ENCODE peak calls at places on chromosomes 4 and X, in four cellular contexts. One of them, this sample, is unnamed. For H3K9me3 and H3K27me3, the result is how much of the 10 kb centered on the place peaks cover.

GRCh38 chr4:93719552-93719951 is 109.0 kb upstream of the ATOH1 start:
- DNase-seq in GM12878: no peak
- DNase-seq in H1: no peak
- DNase-seq in HepG2: no peak
- DNase-seq in this sample: no peak

GRCh38 chr4:153969542-153969941 is 180.7 kb upstream of the SFRP2 start:
- DNase-seq in GM12878: no peak
- DNase-seq in H1: no peak
- DNase-seq in HepG2: no peak
- DNase-seq in this sample: no peak

GRCh38 chrX:9278475-9279270 is 186.2 kb upstream of the TBL1X start:
- DNase-seq in GM12878: no peak
- DNase-seq in H1: no peak
- DNase-seq in HepG2: no peak
- DNase-seq in this sample: no peak

GRCh38 chrX:861335-861890 is 230.8 kb downstream of the SHOX start:
- DNase-seq in GM12878: no peak
- DNase-seq in H1: peak
- DNase-seq in HepG2: no peak
- DNase-seq in this sample: no peak

GRCh38 chr4:107037188-107037587 is 1.1 kb upstream of the DKK2 start:
- DNase-seq in GM12878: no peak
- DNase-seq in H1: peak
- DNase-seq in HepG2: no peak
- DNase-seq in this sample: no peak

GRCh38 chr4:166282081-166282770 is 409.2 kb downstream of the TLL1 start:
- DNase-seq in GM12878: no peak
- DNase-seq in H1: no peak
- DNase-seq in HepG2: no peak
- DNase-seq in this sample: no peak

GRCh38 chr4:46389301-46389761 is 597 bp downstream of the GABRA2 start:
- DNase-seq in GM12878: no peak
- DNase-seq in H1: peak
- DNase-seq in HepG2: peak
- DNase-seq in this sample: no peak

GRCh38 chr4:77028241-77028640 is 47.5 kb downstream of the CCNI start:
- DNase-seq in GM12878: no peak
- DNase-seq in H1: no peak
- DNase-seq in HepG2: no peak
- DNase-seq in this sample: no peak

GRCh38 chrX:96576358-96576757 is 108.3 kb upstream of the DIAPH2 start:
- DNase-seq in GM12878: no peak
- DNase-seq in H1: no peak
- DNase-seq in HepG2: no peak
- DNase-seq in this sample: no peak

GRCh38 chr4:121822796-121823504 is 733 bp downstream of the CCNA2 start:
- DNase-seq in GM12878: no peak
- DNase-seq in H1: no peak
- DNase-seq in HepG2: peak
- DNase-seq in this sample: no peak

GRCh38 chr4:3202836-3203820 is 45.8 kb upstream of the MSANTD1 start:
- DNase-seq in GM12878: no peak
- DNase-seq in H1: no peak
- DNase-seq in HepG2: peak
- DNase-seq in this sample: no peak

GRCh38 chrX:97050413-97050812 is 166.7 kb downstream of the RPA4 start:
- DNase-seq in GM12878: no peak
- DNase-seq in H1: no peak
- DNase-seq in HepG2: no peak
- DNase-seq in this sample: no peak

GRCh38 chr4:145815027-145815612 is 123.5 kb downstream of the ZNF827 start:
- DNase-seq in GM12878: no peak
- DNase-seq in H1: no peak
- DNase-seq in HepG2: no peak
- DNase-seq in this sample: no peak

GRCh38 chr4:39569209-39569608 is 42.0 kb upstream of the UGDH start:
- DNase-seq in GM12878: no peak
- DNase-seq in H1: no peak
- DNase-seq in HepG2: no peak
- DNase-seq in this sample: no peak

GRCh38 chr4:116018831-116019230 is 905.4 kb upstream of the NDST4 start:
- DNase-seq in GM12878: no peak
- DNase-seq in H1: no peak
- DNase-seq in HepG2: no peak
- DNase-seq in this sample: no peak

GRCh38 chr4:116020141-116020722 is 906.8 kb upstream of the NDST4 start:
- DNase-seq in GM12878: no peak
- DNase-seq in H1: no peak
- DNase-seq in HepG2: no peak
- DNase-seq in this sample: no peak

GRCh38 chr4:116015549-116015948 is 902.1 kb upstream of the NDST4 start:
- DNase-seq in GM12878: no peak
- DNase-seq in H1: no peak
- DNase-seq in HepG2: no peak
- DNase-seq in this sample: no peak

GRCh38 chr4:116015062-116015461 is 901.6 kb upstream of the NDST4 start:
- DNase-seq in GM12878: no peak
- DNase-seq in H1: no peak
- DNase-seq in HepG2: no peak
- DNase-seq in this sample: no peak

GRCh38 chr4:116016201-116016600 is 902.8 kb upstream of the NDST4 start:
- DNase-seq in GM12878: no peak
- DNase-seq in H1: no peak
- DNase-seq in HepG2: no peak
- DNase-seq in this sample: no peak
- H3K9me3 ChIP-seq in GM12878: under half
- H3K9me3 ChIP-seq in H1: half or more
- H3K9me3 ChIP-seq in HepG2: half or more
- H3K9me3 ChIP-seq in this sample: under half

DNA sequence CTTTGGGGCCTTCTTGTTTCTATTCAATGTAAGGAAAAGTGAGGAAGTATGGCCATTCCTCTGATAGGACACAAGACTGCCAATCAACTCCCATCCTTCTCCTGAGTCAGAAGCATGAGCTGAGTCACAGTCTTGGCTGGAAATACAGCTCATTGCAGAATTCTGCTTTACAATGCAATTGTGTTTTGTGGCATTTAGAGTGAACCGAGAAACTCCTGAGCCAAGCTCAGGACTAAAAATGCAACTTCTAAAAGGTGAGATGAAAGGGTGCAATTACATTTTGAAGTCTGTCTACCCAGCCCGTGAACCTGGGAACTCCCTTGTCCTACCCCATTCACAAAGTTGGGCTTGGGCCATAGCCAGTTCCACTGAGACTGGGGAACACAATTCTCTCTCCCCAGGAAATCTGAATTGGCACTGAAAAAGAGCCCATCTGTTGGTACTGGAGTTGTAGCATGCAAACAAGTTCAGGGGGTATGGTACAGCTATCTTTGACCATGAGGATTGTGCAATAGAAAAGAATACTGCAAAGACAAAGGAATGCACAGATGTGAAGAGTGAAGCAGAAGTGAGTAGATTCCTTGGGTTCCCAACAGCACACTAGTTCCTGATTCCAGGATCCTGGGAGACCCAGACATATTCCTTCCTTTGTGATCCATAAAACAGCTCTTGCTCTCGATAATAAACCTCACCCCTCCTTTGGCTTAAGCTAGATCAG is 43.1 kb upstream of the CTAG2 start:
- DNase-seq in GM12878: no peak
- DNase-seq in H1: no peak
- DNase-seq in HepG2: no peak
- DNase-seq in this sample: no peak
- TF ChIP-seq SUZ12 in GM12878: no peak
- TF ChIP-seq SUZ12 in H1: no peak
- TF ChIP-seq SUZ12 in HepG2: no peak
- TF ChIP-seq SUZ12 in this sample: no peak

GRCh38 chr4:110196871-110197420 is 1.5 kb downstream of the ELOVL6 start:
- DNase-seq in GM12878: no peak
- DNase-seq in H1: peak
- DNase-seq in HepG2: no peak
- DNase-seq in this sample: no peak

GRCh38 chr4:110195561-110196205 is 2.7 kb downstream of the ELOVL6 start:
- DNase-seq in GM12878: no peak
- DNase-seq in H1: no peak
- DNase-seq in HepG2: no peak
- DNase-seq in this sample: no peak

GRCh38 chr4:110196206-110196870 is 2.1 kb downstream of the ELOVL6 start:
- DNase-seq in GM12878: no peak
- DNase-seq in H1: peak
- DNase-seq in HepG2: peak
- DNase-seq in this sample: no peak

GRCh38 chr4:110197421-110198398 is 705 bp downstream of the ELOVL6 start:
- DNase-seq in GM12878: no peak
- DNase-seq in H1: peak
- DNase-seq in HepG2: no peak
- DNase-seq in this sample: no peak

GRCh38 chr4:110193822-110194761 is 4.3 kb downstream of the ELOVL6 start:
- DNase-seq in GM12878: peak
- DNase-seq in H1: peak
- DNase-seq in HepG2: peak
- DNase-seq in this sample: no peak
- H3K27me3 ChIP-seq in GM12878: under half
- H3K27me3 ChIP-seq in H1: under half
- H3K27me3 ChIP-seq in HepG2: under half
- H3K27me3 ChIP-seq in this sample: under half

GRCh38 chr4:55933611-55934010 is 15.1 kb upstream of the CEP135 start:
- DNase-seq in GM12878: no peak
- DNase-seq in H1: no peak
- DNase-seq in HepG2: no peak
- DNase-seq in this sample: no peak

GRCh38 chr4:55939437-55939836 is 9.3 kb upstream of the CEP135 start:
- DNase-seq in GM12878: no peak
- DNase-seq in H1: no peak
- DNase-seq in HepG2: peak
- DNase-seq in this sample: no peak

GRCh38 chr4:55941881-55942280 is 6.9 kb upstream of the CEP135 start:
- DNase-seq in GM12878: no peak
- DNase-seq in H1: no peak
- DNase-seq in HepG2: no peak
- DNase-seq in this sample: no peak

GRCh38 chr4:55938501-55938900 is 10.2 kb upstream of the CEP135 start:
- DNase-seq in GM12878: no peak
- DNase-seq in H1: no peak
- DNase-seq in HepG2: no peak
- DNase-seq in this sample: no peak
- H3K9me3 ChIP-seq in GM12878: under half
- H3K9me3 ChIP-seq in H1: under half
- H3K9me3 ChIP-seq in HepG2: under half
- H3K9me3 ChIP-seq in this sample: under half

GRCh38 chr4:91827914-91828313 is 475.9 kb upstream of the GRID2 start:
- DNase-seq in GM12878: no peak
- DNase-seq in H1: no peak
- DNase-seq in HepG2: no peak
- DNase-seq in this sample: no peak

GRCh38 chr4:91829531-91829930 is 474.2 kb upstream of the GRID2 start:
- DNase-seq in GM12878: no peak
- DNase-seq in H1: no peak
- DNase-seq in HepG2: no peak
- DNase-seq in this sample: no peak

GRCh38 chr4:91824773-91825172 is 479.0 kb upstream of the GRID2 start:
- DNase-seq in GM12878: no peak
- DNase-seq in H1: no peak
- DNase-seq in HepG2: no peak
- DNase-seq in this sample: no peak

GRCh38 chr4:91830681-91831395 is 472.9 kb upstream of the GRID2 start:
- DNase-seq in GM12878: no peak
- DNase-seq in H1: no peak
- DNase-seq in HepG2: no peak
- DNase-seq in this sample: no peak

GRCh38 chr4:91826186-91826585 is 477.6 kb upstream of the GRID2 start:
- DNase-seq in GM12878: no peak
- DNase-seq in H1: no peak
- DNase-seq in HepG2: no peak
- DNase-seq in this sample: no peak
- TF ChIP-seq SUZ12 in GM12878: no peak
- TF ChIP-seq SUZ12 in H1: no peak
- TF ChIP-seq SUZ12 in HepG2: no peak
- TF ChIP-seq SUZ12 in this sample: no peak

GRCh38 chr4:104491826-104492771 is 2.6 kb downstream of the CXXC4 start:
- DNase-seq in GM12878: peak
- DNase-seq in H1: peak
- DNase-seq in HepG2: no peak
- DNase-seq in this sample: no peak
- H3K27me3 ChIP-seq in GM12878: under half
- H3K27me3 ChIP-seq in H1: under half
- H3K27me3 ChIP-seq in HepG2: under half
- H3K27me3 ChIP-seq in this sample: under half